ENCODE peak calls at places on chromosomes 4 and X, in six cellular contexts. E, D, R, U, L and X are unnamed samples.

GRCh38 chr4:41192136-41192535 is 22.2 kb downstream of the APBB2 start:
- DNase-seq in E (no peak), D (no peak), R (peak), U (no peak), L (no peak), X (no peak)

GRCh38 chrX:13064599-13065143 is 20.3 kb upstream of the FAM9C start:
- DNase-seq in E (no peak), D (no peak), R (peak), U (no peak), L (no peak), X (no peak)

GRCh38 chr4:8045909-8046308 is 106.2 kb upstream of the AFAP1 start:
- DNase-seq in E (no peak), D (no peak), R (no peak), U (no peak), L (no peak), X (no peak)

GRCh38 chr4:53932784-53933183 is 131.6 kb downstream of the CHIC2 start:
- DNase-seq in E (no peak), D (no peak), R (peak), U (no peak), L (no peak), X (no peak)

GRCh38 chr4:72505314-72505744 is 63.7 kb downstream of the ADAMTS3 start:
- DNase-seq in E (peak), D (no peak), R (peak), U (peak), L (no peak), X (peak)

GRCh38 chr4:148735432-148736155 is 293.4 kb upstream of the NR3C2 start:
- DNase-seq in E (no peak), D (no peak), R (no peak), U (peak), L (no peak), X (no peak)

GRCh38 chr4:21090098-21090666 is 389.9 kb downstream of the PACRGL start:
- DNase-seq in E (no peak), D (no peak), R (no peak), U (no peak), L (peak), X (no peak)

GRCh38 chr4:151631349-151631748 is 129.5 kb downstream of the GATB start:
- DNase-seq in E (no peak), D (no peak), R (no peak), U (no peak), L (no peak), X (no peak)

GRCh38 chrX:69388526-69388925 is 115.6 kb upstream of the NALF2 start:
- DNase-seq in E (no peak), D (no peak), R (no peak), U (no peak), L (peak), X (no peak)

GRCh38 chr4:124191329-124191728 is 521.2 kb downstream of the ANKRD50 start:
- DNase-seq in E (no peak), D (no peak), R (no peak), U (no peak), L (no peak), X (no peak)

GRCh38 chr4:124192544-124192943 is 520.0 kb downstream of the ANKRD50 start:
- DNase-seq in E (no peak), D (no peak), R (no peak), U (no peak), L (no peak), X (no peak)

GRCh38 chr4:124189545-124189944 is 523.0 kb downstream of the ANKRD50 start:
- DNase-seq in E (no peak), D (no peak), R (no peak), U (no peak), L (no peak), X (no peak)

GRCh38 chr4:124184767-124185166 is 527.8 kb downstream of the ANKRD50 start:
- DNase-seq in E (no peak), D (no peak), R (no peak), U (no peak), L (no peak), X (no peak)

DNA sequence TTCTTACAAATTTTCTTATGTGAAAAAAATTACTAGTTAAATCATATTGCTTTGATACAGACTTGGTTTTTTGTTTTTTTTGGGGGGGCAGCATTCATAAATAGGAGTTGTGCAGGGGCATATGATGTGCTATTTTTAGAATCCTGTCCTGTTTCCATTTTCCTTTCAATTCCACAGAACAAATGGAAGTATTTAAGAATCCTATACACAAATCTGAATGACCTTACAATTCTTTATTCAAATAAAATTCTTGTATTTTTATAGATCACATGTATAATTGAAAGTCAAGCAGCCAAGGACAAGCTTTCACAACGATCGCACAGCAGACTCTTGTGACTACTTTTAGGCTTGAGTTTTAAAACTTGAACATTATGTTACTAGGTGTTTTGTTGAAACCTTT is 523.9 kb downstream of the ANKRD50 start:
- DNase-seq in E (no peak), D (no peak), R (no peak), U (no peak), L (no peak), X (no peak)
- TF ChIP-seq CTCF in E (no peak), D (no peak), R (no peak), U (no peak), L (no peak), X (no peak)

GRCh38 chr4:67723949-67724348 is 23.0 kb upstream of the UBA6 start:
- DNase-seq in E (no peak), D (peak), R (no peak), U (no peak), L (no peak), X (no peak)
- TF ChIP-seq CTCF in E (no peak), D (no peak), R (no peak), U (no peak), L (no peak), X (no peak)

GRCh38 chr4:144575181-144575580 is 70.8 kb upstream of the HHIP start:
- DNase-seq in E (no peak), D (no peak), R (no peak), U (no peak), L (no peak), X (peak)
- TF ChIP-seq CTCF in E (peak), D (no peak), R (no peak), U (peak), L (no peak), X (peak)

GRCh38 chrX:51336584-51336983 is 4.0 kb downstream of the NUDT10 start:
- DNase-seq in E (peak), D (no peak), R (peak), U (peak), L (peak), X (peak)
- TF ChIP-seq CTCF in E (peak), D (no peak), R (peak), U (peak), L (no peak), X (peak)

GRCh38 chr4:16443504-16444088 is 217.3 kb upstream of the TAPT1 start:
- DNase-seq in E (peak), D (no peak), R (peak), U (peak), L (peak), X (no peak)
- TF ChIP-seq CTCF in E (peak), D (peak), R (peak), U (peak), L (peak), X (peak)

GRCh38 chr4:111535792-111536191 is 609.5 kb upstream of the FAM241A start:
- DNase-seq in E (no peak), D (no peak), R (peak), U (no peak), L (no peak), X (no peak)

GRCh38 chr4:111537165-111537564 is 608.1 kb upstream of the FAM241A start:
- DNase-seq in E (no peak), D (no peak), R (no peak), U (no peak), L (no peak), X (no peak)

GRCh38 chr4:111542056-111542455 is 603.2 kb upstream of the FAM241A start:
- DNase-seq in E (no peak), D (no peak), R (no peak), U (no peak), L (no peak), X (no peak)

GRCh38 chr4:111540661-111541060 is 604.6 kb upstream of the FAM241A start:
- DNase-seq in E (no peak), D (no peak), R (no peak), U (no peak), L (no peak), X (no peak)

GRCh38 chr4:111537861-111538260 is 607.4 kb upstream of the FAM241A start:
- DNase-seq in E (no peak), D (no peak), R (peak), U (no peak), L (no peak), X (peak)
- TF ChIP-seq CTCF in E (no peak), D (no peak), R (no peak), U (no peak), L (no peak), X (no peak)